ENCODE peak calls at places on chromosomes 16 and 17, in five cellular contexts. C is ELR, X is stromal cell of bone marrow, H is fibroblast of the conjunctiva, F is activated T-cell treated with anti-CD3 and anti-CD28 coated beads for 24 hours. G is an unnamed sample.
A peak's percentile ranks its signal among the peaks of the same experiment; 100 is the strongest.

GRCh38 chr17:5553479-5553878 is 30.8 kb downstream of the NLRP1 start:
- DNase-seq in C (no peak), X (no peak), H (no peak), F (no peak), G (no peak)

GRCh38 chr17:40615989-40616476 is 31.6 kb downstream of the SMARCE1 start:
- DNase-seq in C (no peak), X (no peak), H (no peak), F (no peak), G (no peak)

GRCh38 chr17:12789976-12790805 is 893 bp downstream of the ARHGAP44 start:
- DNase-seq in C (peak; percentile 1), X (no peak), H (no peak), F (no peak), G (no peak)

GRCh38 chr17:4914009-4914408 is 11.1 kb upstream of the CHRNE start:
- DNase-seq in C (peak; percentile 35), X (no peak), H (no peak), F (no peak), G (no peak)

GRCh38 chr16:73329363-73330306 is 281.7 kb upstream of the ZFHX3 start:
- DNase-seq in C (no peak), X (no peak), H (no peak), F (no peak), G (no peak)

GRCh38 chr17:75487351-75488070 is 27.8 kb downstream of the CASKIN2 start:
- DNase-seq in C (peak; percentile 23), X (no peak), H (no peak), F (peak; percentile 28), G (no peak)

GRCh38 chr17:72950236-72950931 is 142.1 kb downstream of the SLC39A11 start:
- DNase-seq in C (no peak), X (no peak), H (no peak), F (no peak), G (no peak)

GRCh38 chr17:67092291-67092690 is 47.9 kb downstream of the CACNG1 start:
- DNase-seq in C (no peak), X (no peak), H (no peak), F (no peak), G (no peak)

GRCh38 chr16:14511798-14512131 is 118.3 kb downstream of the PARN start:
- DNase-seq in C (peak; percentile 44), X (no peak), H (no peak), F (no peak), G (no peak)

GRCh38 chr16:87956169-87956770 is 5.0 kb downstream of the BANP start:
- DNase-seq in C (peak; percentile 56), X (no peak), H (no peak), F (peak; percentile 73), G (no peak)

GRCh38 chr17:77019955-77020379 is 120.8 kb upstream of the SEC14L1 start:
- DNase-seq in C (peak; percentile 55), X (peak; percentile 16), H (no peak), F (no peak), G (no peak)

GRCh38 chr17:75767881-75768280 is 2.9 kb upstream of the GALK1 start:
- DNase-seq in C (no peak), X (no peak), H (no peak), F (no peak), G (peak; percentile 73)

GRCh38 chr16:87828071-87828971 is 41.0 kb downstream of the SLC7A5 start:
- DNase-seq in C (no peak), X (no peak), H (no peak), F (peak; percentile 26), G (no peak)

GRCh38 chr17:64295146-64295545 is 32.1 kb upstream of the TEX2 start:
- DNase-seq in C (no peak), X (no peak), H (no peak), F (no peak), G (no peak)

GRCh38 chr17:18070861-18071340 is 16.8 kb upstream of the DRG2 start:
- DNase-seq in C (peak; percentile 43), X (peak; percentile 45), H (no peak), F (no peak), G (no peak)